ENCODE peak calls at places on chromosomes 13 and 19, in nine cellular contexts. Q is endothelial cell; J is DMS79; A is epithelial cell of esophagus; D is NCI-H510A; M is psoas muscle; F is stimulated activated CD8-positive, alpha-beta memory T cell treated with anti-CD3 and anti-CD28 coated beads, Interleukin-2, amount 100 ng/mL, for 1 hour; E is activated naive CD4-positive, alpha-beta T cell; S is osteocyte. U is an unnamed sample.
A peak's percentile ranks its signal among the peaks of the same experiment; 100 is the strongest.

GRCh38 chr19:12095111-12095790 is 30.7 kb downstream of the ZNF844 start:
- DNase-seq in Q (no peak), J (no peak), A (no peak), D (no peak), M (no peak), F (no peak), E (no peak), S (no peak), U (no peak)

GRCh38 chr19:18393836-18394235 is 3.6 kb downstream of the LRRC25 start:
- DNase-seq in Q (no peak), J (no peak), A (no peak), D (no peak), M (no peak), F (no peak), E (no peak), S (no peak), U (peak; percentile 83)

GRCh38 chr13:37910790-37911189 is 41.2 kb upstream of the TRPC4 start:
- DNase-seq in Q (no peak), J (no peak), A (peak; percentile 62), D (no peak), M (no peak), F (no peak), E (no peak), S (no peak), U (no peak)

GRCh38 chr13:102707465-102707864 is 12.6 kb upstream of the METTL21C start:
- DNase-seq in Q (no peak), J (peak; percentile 56), A (peak; percentile 85), D (no peak), M (no peak), F (no peak), E (no peak), S (no peak), U (no peak)

GRCh38 chr13:37443538-37443937 is 155.0 kb downstream of the POSTN start:
- DNase-seq in Q (no peak), J (no peak), A (peak; percentile 95), D (no peak), M (no peak), F (no peak), E (no peak), S (no peak), U (no peak)

GRCh38 chr13:65990684-65991083 is 1239.5 kb downstream of the PCDH9 start:
- DNase-seq in Q (no peak), J (no peak), A (peak; percentile 11), D (no peak), M (no peak), F (no peak), E (no peak), S (no peak), U (no peak)

GRCh38 chr19:11141937-11142527 is 13.6 kb downstream of the SPC24 start:
- DNase-seq in Q (no peak), J (no peak), A (no peak), D (no peak), M (no peak), F (no peak), E (no peak), S (no peak), U (no peak)

GRCh38 chr19:48480476-48481190 is 11.5 kb downstream of the CYTH2 start:
- DNase-seq in Q (no peak), J (no peak), A (no peak), D (no peak), M (peak; percentile 71), F (peak; percentile 38), E (no peak), S (no peak), U (peak; percentile 85)

GRCh38 chr19:42217522-42218442 is at the start of gene DEDD2:
- DNase-seq in Q (peak; percentile 97), J (peak; percentile 94), A (peak; percentile 98), D (peak; percentile 85), M (peak; percentile 99), F (peak; percentile 99), E (peak; percentile 99), S (peak; percentile 99), U (peak; percentile 98)

GRCh38 chr19:32404939-32405430 is 585 bp upstream of the DPY19L3 start:
- DNase-seq in Q (peak; percentile 61), J (peak; percentile 55), A (peak; percentile 24), D (no peak), M (peak; percentile 87), F (no peak), E (no peak), S (peak; percentile 90), U (peak; percentile 84)

GRCh38 chr13:76791290-76791664 is 94.9 kb downstream of the KCTD12 start:
- DNase-seq in Q (no peak), J (no peak), A (peak; percentile 21), D (no peak), M (no peak), F (no peak), E (no peak), S (no peak), U (no peak)

GRCh38 chr13:40103864-40104263 is 448.4 kb downstream of the COG6 start:
- DNase-seq in Q (no peak), J (no peak), A (peak; percentile 58), D (no peak), M (no peak), F (no peak), E (no peak), S (no peak), U (no peak)

GRCh38 chr13:66345988-66346387 is 884.1 kb downstream of the PCDH9 start:
- DNase-seq in Q (no peak), J (no peak), A (no peak), D (no peak), M (no peak), F (no peak), E (no peak), S (no peak), U (no peak)

GRCh38 chr13:27968316-27969072 is 621 bp downstream of the CDX2 start:
- DNase-seq in Q (no peak), J (no peak), A (no peak), D (peak; percentile 18), M (no peak), F (no peak), E (no peak), S (peak; percentile 82), U (no peak)

GRCh38 chr19:49916839-49917733 is 11.9 kb upstream of the ATF5 start:
- DNase-seq in Q (no peak), J (no peak), A (peak; percentile 35), D (no peak), M (no peak), F (no peak), E (no peak), S (no peak), U (no peak)

GRCh38 chr19:44573647-44574046 is 39.7 kb upstream of the IGSF23 start:
- DNase-seq in Q (no peak), J (no peak), A (no peak), D (no peak), M (no peak), F (no peak), E (no peak), S (peak; percentile 2), U (no peak)

GRCh38 chr19:53982611-53983010 is 8.8 kb upstream of the CACNG6 start:
- DNase-seq in Q (no peak), J (no peak), A (no peak), D (no peak), M (peak; percentile 85), F (no peak), E (no peak), S (no peak), U (peak; percentile 78)

GRCh38 chr13:27053902-27054595 is 117.6 kb downstream of the USP12 start:
- DNase-seq in Q (no peak), J (no peak), A (peak; percentile 95), D (no peak), M (no peak), F (no peak), E (no peak), S (no peak), U (no peak)

GRCh38 chr19:843180-843835 is 2.5 kb downstream of the PRTN3 start:
- DNase-seq in Q (peak; percentile 37), J (no peak), A (peak; percentile 28), D (no peak), M (no peak), F (no peak), E (no peak), S (peak; percentile 83), U (peak; percentile 79)

GRCh38 chr19:6519289-6519688 is 11.5 kb upstream of the TNFSF9 start:
- DNase-seq in Q (no peak), J (no peak), A (peak; percentile 80), D (no peak), M (no peak), F (no peak), E (no peak), S (no peak), U (no peak)

GRCh38 chr13:75762066-75762937 is 126.2 kb downstream of the LMO7 start:
- DNase-seq in Q (no peak), J (no peak), A (peak; percentile 90), D (no peak), M (no peak), F (no peak), E (no peak), S (no peak), U (no peak)

GRCh38 chr19:35040826-35041547 is 534 bp upstream of the HPN start:
- DNase-seq in Q (peak; percentile 45), J (no peak), A (no peak), D (no peak), M (peak; percentile 98), F (no peak), E (no peak), S (no peak), U (peak; percentile 96)

GRCh38 chr13:77331421-77331820 is 4.5 kb upstream of the MYCBP2 start:
- DNase-seq in Q (no peak), J (no peak), A (no peak), D (no peak), M (no peak), F (no peak), E (no peak), S (no peak), U (no peak)

GRCh38 chr19:45793178-45793564 is 526 bp upstream of the DMWD start:
- DNase-seq in Q (no peak), J (no peak), A (no peak), D (no peak), M (no peak), F (no peak), E (no peak), S (no peak), U (no peak)

GRCh38 chr13:39952244-39953233 is 297.1 kb downstream of the COG6 start:
- DNase-seq in Q (no peak), J (no peak), A (no peak), D (no peak), M (no peak), F (no peak), E (no peak), S (no peak), U (no peak)

GRCh38 chr13:98992355-98992754 is 14.5 kb upstream of the DOCK9 start:
- DNase-seq in Q (no peak), J (no peak), A (peak; percentile 88), D (no peak), M (no peak), F (no peak), E (no peak), S (no peak), U (no peak)

GRCh38 chr13:50209646-50210045 is 194.4 kb downstream of the KCNRG start:
- DNase-seq in Q (no peak), J (no peak), A (no peak), D (no peak), M (no peak), F (no peak), E (no peak), S (no peak), U (no peak)

GRCh38 chr13:23993439-23993980 is 96.2 kb upstream of the C1QTNF9B start:
- DNase-seq in Q (no peak), J (no peak), A (no peak), D (no peak), M (no peak), F (no peak), E (no peak), S (no peak), U (no peak)

GRCh38 chr13:104782741-104783140 is 1716.5 kb upstream of the SLC10A2 start:
- DNase-seq in Q (no peak), J (no peak), A (no peak), D (no peak), M (no peak), F (no peak), E (no peak), S (no peak), U (no peak)

GRCh38 chr13:98507060-98507797 is 69.7 kb downstream of the STK24 start:
- DNase-seq in Q (peak; percentile 57), J (peak; percentile 90), A (peak; percentile 77), D (peak; percentile 20), M (no peak), F (no peak), E (no peak), S (peak; percentile 86), U (no peak)

GRCh38 chr19:3109491-3109890 is 15.3 kb downstream of the GNA11 start:
- DNase-seq in Q (no peak), J (no peak), A (no peak), D (no peak), M (no peak), F (no peak), E (no peak), S (no peak), U (peak; percentile 56)